ENCODE peak calls at places on chromosomes 12 and 14, in four cellular contexts. L is HCT116, J is K562, H is SK-N-SH. F is an unnamed sample.

GRCh38 chr12:108640802-108641445 is 7.2 kb upstream of the SELPLG start:
- DNase-seq in L (no peak), J (peak), H (peak), F (no peak)

GRCh38 chr12:104740668-104741067 is 217.4 kb downstream of the SLC41A2 start:
- DNase-seq in L (no peak), J (no peak), H (no peak), F (no peak)

GRCh38 chr14:67390135-67390534 is 21.8 kb downstream of the PLEK2 start:
- DNase-seq in L (no peak), J (no peak), H (no peak), F (no peak)

GRCh38 chr14:24145700-24146621 is at the start of gene PSME2:
- DNase-seq in L (no peak), J (no peak), H (no peak), F (no peak)

GRCh38 chr14:38202444-38203191 is 5.1 kb upstream of the SSTR1 start:
- DNase-seq in L (no peak), J (no peak), H (no peak), F (no peak)

GRCh38 chr14:72476657-72477499 is 417.0 kb downstream of the DPF3 start:
- DNase-seq in L (peak), J (no peak), H (no peak), F (peak)

GRCh38 chr14:20607617-20608016 is 16.4 kb upstream of the RNASE12 start:
- DNase-seq in L (no peak), J (no peak), H (no peak), F (no peak)

GRCh38 chr12:129903956-129904769 is at the start of gene TMEM132D:
- DNase-seq in L (no peak), J (no peak), H (peak), F (no peak)

GRCh38 chr12:92028039-92028709 is 117.5 kb downstream of the BTG1 start:
- DNase-seq in L (no peak), J (no peak), H (no peak), F (no peak)

GRCh38 chr12:28497889-28498411 is 307.7 kb downstream of the CCDC91 start:
- DNase-seq in L (peak), J (no peak), H (no peak), F (no peak)

GRCh38 chr12:84912191-84913142 is at the start of gene SLC6A15:
- DNase-seq in L (no peak), J (no peak), H (peak), F (no peak)

GRCh38 chr12:2288875-2289274 is 236.1 kb downstream of the CACNA1C start:
- DNase-seq in L (no peak), J (no peak), H (peak), F (no peak)

GRCh38 chr14:21521526-21521925 is 4.6 kb downstream of the SALL2 start:
- DNase-seq in L (no peak), J (no peak), H (no peak), F (no peak)

GRCh38 chr12:55736780-55737580 is 5.9 kb upstream of the GDF11 start:
- DNase-seq in L (peak), J (peak), H (peak), F (peak)

GRCh38 chr12:125183187-125184067 is 118.2 kb downstream of the AACS start:
- DNase-seq in L (peak), J (peak), H (peak), F (peak)

GRCh38 chr12:70243510-70244331 is 488 bp downstream of the CNOT2 start:
- DNase-seq in L (peak), J (peak), H (peak), F (peak)

GRCh38 chr12:46145881-46146280 is 123.0 kb downstream of the SLC38A1 start:
- DNase-seq in L (no peak), J (no peak), H (no peak), F (no peak)

GRCh38 chr12:57604454-57605307 is at the start of gene DTX3:
- DNase-seq in L (no peak), J (no peak), H (peak), F (peak)

GRCh38 chr12:81692008-81692407 is 67.1 kb downstream of the PPFIA2 start:
- DNase-seq in L (no peak), J (no peak), H (no peak), F (peak)

GRCh38 chr12:28824849-28825248 is 324.2 kb upstream of the FAR2 start:
- DNase-seq in L (no peak), J (no peak), H (no peak), F (no peak)

GRCh38 chr12:6963016-6963731 is 7.3 kb downstream of the PHB2 start:
- DNase-seq in L (peak), J (no peak), H (peak), F (no peak)

GRCh38 chr14:99066378-99066777 is 205.6 kb downstream of the BCL11B start:
- DNase-seq in L (no peak), J (no peak), H (no peak), F (no peak)

GRCh38 chr14:90820958-90821357 is 4.7 kb upstream of the TTC7B start:
- DNase-seq in L (no peak), J (no peak), H (no peak), F (no peak)
- TF ChIP-seq JUND in L (no peak), J (no peak), H (no peak), F (no peak)

GRCh38 chr12:111650912-111651311 is 34.8 kb downstream of the BRAP start:
- DNase-seq in L (no peak), J (no peak), H (no peak), F (no peak)

GRCh38 chr12:111640498-111640897 is 41.4 kb upstream of the ATXN2 start:
- DNase-seq in L (no peak), J (no peak), H (no peak), F (no peak)

GRCh38 chr12:111642681-111643427 is 42.9 kb downstream of the BRAP start:
- DNase-seq in L (no peak), J (peak), H (no peak), F (no peak)

GRCh38 chr12:111643428-111643826 is 42.3 kb downstream of the BRAP start:
- DNase-seq in L (no peak), J (no peak), H (no peak), F (peak)

GRCh38 chr12:111645433-111645832 is 40.3 kb downstream of the BRAP start:
- DNase-seq in L (no peak), J (no peak), H (no peak), F (peak)
- TF ChIP-seq JUND in L (no peak), J (no peak), H (no peak), F (peak)

GRCh38 chr12:80320121-80320678 is 123.8 kb upstream of the PTPRQ start:
- DNase-seq in L (no peak), J (no peak), H (no peak), F (no peak)

GRCh38 chr12:80325167-80325959 is 118.7 kb upstream of the PTPRQ start:
- DNase-seq in L (no peak), J (no peak), H (no peak), F (peak)

GRCh38 chr12:80316141-80316700 is 127.8 kb upstream of the PTPRQ start:
- DNase-seq in L (no peak), J (no peak), H (no peak), F (peak)

GRCh38 chr12:80317899-80318298 is 126.1 kb upstream of the PTPRQ start:
- DNase-seq in L (no peak), J (no peak), H (no peak), F (no peak)

DNA sequence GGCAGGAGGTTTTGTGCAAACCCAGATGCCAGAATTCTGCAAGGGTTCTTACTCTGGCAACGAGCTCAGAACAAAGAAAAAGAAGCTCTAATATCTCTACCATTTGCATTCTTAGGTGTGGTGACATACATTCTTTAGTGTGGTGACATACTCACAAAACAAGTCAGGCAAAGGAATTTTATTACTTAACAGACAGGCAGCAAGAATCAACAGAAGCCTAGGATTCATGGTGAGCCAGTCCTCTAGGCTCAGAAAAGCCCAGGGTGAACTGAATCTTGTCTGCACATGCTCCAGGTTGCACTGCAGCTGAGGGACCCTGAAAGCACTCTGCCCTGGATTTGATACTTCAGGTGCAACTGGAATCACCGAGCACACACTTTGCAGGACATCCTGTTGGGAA is 122.4 kb upstream of the PTPRQ start:
- DNase-seq in L (no peak), J (no peak), H (no peak), F (peak)
- TF ChIP-seq JUND in L (no peak), J (no peak), H (no peak), F (no peak)

DNA sequence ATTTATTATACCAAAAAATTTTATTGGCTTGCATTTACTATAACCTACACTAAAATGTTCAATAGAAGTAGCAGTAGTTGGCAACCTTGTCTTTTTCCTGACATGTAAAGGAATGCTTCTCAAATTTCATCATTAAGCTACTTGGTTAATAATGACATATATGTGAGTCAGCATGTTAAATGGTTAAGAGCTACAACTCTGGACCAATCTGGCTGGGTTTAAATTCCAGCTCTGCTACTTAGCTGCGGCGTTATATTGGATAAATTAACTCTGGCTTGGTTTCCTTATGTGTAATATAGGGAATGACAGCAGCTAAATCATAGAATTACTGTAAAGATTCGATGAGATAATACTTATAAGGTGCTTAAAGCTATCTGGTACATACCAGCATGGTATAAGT is 53.7 kb upstream of the OTOGL start:
- DNase-seq in L (no peak), J (no peak), H (no peak), F (no peak)
- TF ChIP-seq JUND in L (no peak), J (no peak), H (peak), F (no peak)

DNA sequence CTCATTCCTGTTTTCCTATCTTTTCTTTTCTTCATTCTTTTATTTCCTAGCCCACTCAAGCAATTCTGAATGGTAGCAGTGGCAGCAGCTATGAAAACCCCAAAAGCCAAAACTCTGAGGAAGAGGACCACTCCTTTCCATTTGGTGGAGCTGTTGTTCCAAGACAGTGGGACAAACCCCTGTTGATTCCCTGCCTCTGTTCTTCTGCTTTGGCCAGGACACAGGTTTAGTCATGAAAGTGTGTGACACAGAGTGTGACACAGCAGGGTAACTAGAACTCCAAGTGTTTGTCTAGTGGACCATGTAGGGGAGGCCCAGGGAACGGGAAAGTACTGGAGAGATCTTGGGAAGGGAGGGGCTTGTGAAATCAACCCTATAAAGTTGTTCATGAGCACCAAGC is 71.1 kb downstream of the PTCSC3 start:
- DNase-seq in L (peak), J (no peak), H (no peak), F (no peak)
- TF ChIP-seq JUND in L (no peak), J (no peak), H (no peak), F (no peak)

DNA sequence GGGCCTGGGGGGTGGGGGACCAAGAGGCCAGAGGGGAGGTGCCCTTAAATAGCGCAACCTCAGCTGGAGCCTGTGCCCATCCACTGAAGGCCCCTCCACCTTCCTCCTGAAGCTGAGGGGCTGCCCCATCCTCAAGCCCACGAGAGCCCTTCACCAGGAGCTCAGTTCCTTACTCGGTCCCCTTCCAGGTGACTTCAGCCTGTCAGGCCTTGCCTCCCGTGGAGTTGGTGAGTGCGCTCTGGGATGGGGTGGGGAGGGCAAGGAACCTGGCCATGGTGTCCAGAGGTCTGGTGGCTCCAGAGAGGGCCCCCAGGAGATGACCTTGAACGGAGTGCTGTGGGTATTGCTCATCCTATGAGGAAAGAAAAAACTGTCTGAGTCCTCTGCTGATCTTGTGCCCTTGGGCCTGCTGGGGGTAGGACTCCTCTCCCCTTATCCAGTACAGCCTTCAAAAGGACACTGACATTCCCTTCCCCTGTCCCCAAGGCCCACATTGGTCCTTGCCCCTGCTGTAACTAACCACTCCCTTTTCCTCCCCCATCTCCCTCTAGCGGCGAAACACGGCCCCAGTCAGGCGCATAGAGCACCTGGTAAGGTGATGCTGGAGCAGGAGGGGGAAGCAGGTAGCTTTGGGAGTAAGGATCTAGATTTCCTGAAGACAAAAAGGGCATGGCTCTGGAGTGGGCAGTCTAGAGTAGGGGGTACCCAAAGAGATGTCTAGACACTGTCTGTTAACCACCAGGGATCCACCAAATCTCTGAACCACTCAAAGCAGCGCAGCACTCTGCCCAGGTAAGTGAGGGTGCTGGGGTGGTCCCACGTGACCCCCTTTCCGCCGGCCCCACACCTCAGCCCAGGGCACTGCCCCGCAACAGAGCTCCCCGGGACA is 3.6 kb downstream of the TNS2 start:
- DNase-seq in L (peak), J (peak), H (no peak), F (peak)
- TF ChIP-seq JUND in L (no peak), J (no peak), H (no peak), F (no peak)